ENCODE peak calls at places on chromosomes 1 and 21, in four cellular contexts. Y is uterus; Z is stimulated activated CD8-positive, alpha-beta memory T cell treated with anti-CD3 and anti-CD28 coated beads, Interleukin-15, amount 100 ng/mL, for 1 hour; C is HS-5. T is an unnamed sample.

GRCh38 chr1:164261691-164262240 is 297.2 kb upstream of the PBX1 start:
- DNase-seq in C (no peak), Z (no peak), Y (no peak), T (no peak)

GRCh38 chr1:105830614-105831146 is 1225.8 kb upstream of the PRMT6 start:
- DNase-seq in C (no peak), Y (no peak), Z (no peak), T (no peak)

GRCh38 chr21:38787461-38788274 is 18.1 kb upstream of the ETS2 start:
- DNase-seq in Z (no peak), Y (no peak), C (peak; percentile 67), T (no peak)

GRCh38 chr1:150066838-150067183 is 765 bp upstream of the VPS45 start:
- DNase-seq in C (no peak), Z (no peak), Y (no peak), T (peak; percentile 12)

GRCh38 chr1:231554969-231555368 is 26.5 kb downstream of the TSNAX start:
- DNase-seq in Y (no peak), C (no peak), Z (no peak), T (no peak)

GRCh38 chr1:116375884-116376733 is 3.1 kb downstream of the ATP1A1 start:
- DNase-seq in Y (peak; percentile 78), Z (no peak), C (peak; percentile 82), T (peak; percentile 62)

GRCh38 chr1:101290922-101291561 is 54.2 kb downstream of the S1PR1 start:
- DNase-seq in C (no peak), Y (no peak), Z (no peak), T (no peak)

GRCh38 chr1:53580739-53581475 is 121.7 kb downstream of the DMRTB1 start:
- DNase-seq in Y (no peak), Z (no peak), C (no peak), T (no peak)

GRCh38 chr21:32403201-32403701 is 9.3 kb upstream of the EVA1C start:
- DNase-seq in C (no peak), Y (peak; percentile 86), Z (no peak), T (no peak)

GRCh38 chr1:210587547-210587946 is 258.8 kb downstream of the HHAT start:
- DNase-seq in C (no peak), Z (no peak), Y (no peak), T (peak; percentile 38)